ENCODE peak calls at places on chromosomes 5 and 9, in eight cellular contexts. I is anterior cingulate cortex; W is NCI-H2171; A is T-helper 17 cell; Z is endothelial cell; R is stimulated activated CD4-positive, alpha-beta T cell treated with anti-CD3 and anti-CD28 coated beads, Interleukin-1b, Interleukin-23, amount 100 ng/mL, for 48 hours; C is NCI-H1092 treated with DMSO at 0.1 percent for 48 hours; X is left ventricle myocardium inferior. L is an unnamed sample.

GRCh38 chr9:89740722-89741121 is 135.9 kb downstream of the GADD45G start:
- DNase-seq in I (no peak), A (peak; percentile 19), W (no peak), Z (no peak), X (no peak), C (no peak), R (peak; percentile 33), L (no peak)

GRCh38 chr5:71932649-71933338 is 174.5 kb upstream of the MAP1B start:
- DNase-seq in I (peak; percentile 37), Z (peak; percentile 11), X (peak; percentile 29), W (no peak), C (peak; percentile 28), R (no peak), A (no peak), L (peak; percentile 50)

GRCh38 chr9:75117572-75117971 is 29.3 kb downstream of the OSTF1 start:
- DNase-seq in C (no peak), W (no peak), A (no peak), Z (no peak), I (no peak), X (no peak), R (no peak), L (no peak)

GRCh38 chr5:14399054-14399657 is 182.4 kb upstream of the OTULINL start:
- DNase-seq in R (no peak), C (peak; percentile 26), Z (peak; percentile 23), W (peak; percentile 60), I (no peak), A (no peak), X (no peak), L (no peak)

GRCh38 chr5:66864240-66864884 is 268.2 kb downstream of the MAST4 start:
- DNase-seq in X (no peak), C (no peak), R (peak; percentile 17), W (no peak), I (no peak), A (no peak), Z (peak; percentile 34), L (no peak)

GRCh38 chr9:86843182-86843581 is 104.1 kb downstream of the GAS1 start:
- DNase-seq in R (no peak), W (no peak), C (no peak), X (no peak), Z (no peak), I (no peak), A (no peak), L (no peak)

GRCh38 chr5:172351240-172351778 is 67.7 kb upstream of the UBTD2 start:
- DNase-seq in A (no peak), Z (no peak), W (no peak), R (no peak), X (no peak), C (no peak), I (no peak), L (no peak)

GRCh38 chr9:123370526-123371227 is 14.7 kb downstream of the CRB2 start:
- DNase-seq in R (no peak), W (no peak), A (no peak), Z (no peak), C (no peak), I (no peak), X (no peak), L (no peak)

GRCh38 chr5:6391151-6391550 is 12.8 kb upstream of the MED10 start:
- DNase-seq in I (no peak), X (no peak), Z (no peak), C (no peak), A (no peak), W (no peak), R (no peak), L (no peak)

GRCh38 chr5:179792612-179793469 is 945 bp upstream of the LTC4S start:
- DNase-seq in R (no peak), W (no peak), X (peak; percentile 51), A (no peak), I (no peak), Z (no peak), C (no peak), L (peak; percentile 54)

GRCh38 chr5:14122089-14122488 is 21.1 kb upstream of the TRIO start:
- DNase-seq in X (no peak), W (no peak), A (no peak), R (no peak), I (no peak), C (no peak), Z (no peak), L (no peak)

GRCh38 chr9:136438909-136439549 is 616 bp downstream of the INPP5E start:
- DNase-seq in A (peak; percentile 51), X (no peak), Z (peak; percentile 44), I (no peak), R (peak; percentile 57), C (no peak), W (peak; percentile 33), L (peak; percentile 55)

GRCh38 chr9:8553444-8553843 is 753.9 kb upstream of the DMAC1 start:
- DNase-seq in C (no peak), X (no peak), I (no peak), W (no peak), A (no peak), R (no peak), Z (no peak), L (no peak)

GRCh38 chr5:64213568-64213967 is 47.9 kb downstream of the RNF180 start:
- DNase-seq in W (no peak), Z (no peak), R (no peak), I (no peak), C (no peak), A (no peak), X (no peak), L (no peak)

GRCh38 chr5:54753034-54753433 is 232.4 kb downstream of the ESM1 start:
- DNase-seq in W (no peak), Z (no peak), A (no peak), C (no peak), X (no peak), I (no peak), R (no peak), L (no peak)

GRCh38 chr5:9716838-9717281 is 86.7 kb upstream of the TAS2R1 start:
- DNase-seq in I (no peak), A (no peak), C (no peak), X (no peak), Z (no peak), W (no peak), R (no peak), L (no peak)

GRCh38 chr5:67577424-67577823 is 380.8 kb upstream of the CD180 start:
- DNase-seq in Z (no peak), C (peak; percentile 6), R (no peak), X (no peak), A (no peak), I (no peak), W (no peak), L (no peak)

GRCh38 chr5:343461-344401 is 22.2 kb downstream of the AHRR start:
- DNase-seq in W (peak; percentile 81), I (no peak), X (peak; percentile 52), A (no peak), Z (peak; percentile 57), R (peak; percentile 53), C (peak; percentile 22), L (peak; percentile 71)

GRCh38 chr9:16150501-16150900 is 597.7 kb downstream of the CCDC171 start:
- DNase-seq in Z (no peak), X (no peak), W (no peak), A (no peak), C (no peak), I (no peak), R (no peak), L (peak; percentile 54)

GRCh38 chr9:108687360-108687981 is 168.3 kb downstream of the ACTL7B start:
- DNase-seq in I (no peak), Z (no peak), C (no peak), W (peak; percentile 74), A (no peak), R (no peak), X (no peak), L (no peak)

GRCh38 chr9:471320-471719 is 256.7 kb downstream of the DOCK8 start:
- DNase-seq in Z (no peak), W (no peak), A (no peak), C (no peak), X (no peak), R (no peak), I (no peak), L (no peak)